ENCODE peak calls at places on chromosomes 5 and 9, in ten cellular contexts. One of them, this sample, is unnamed.
A peak's percentile ranks its signal among the peaks of the same experiment; 100 is the strongest.

GRCh38 chr9:7185612-7186011 is 427.8 kb downstream of the KDM4C start:
- DNase-seq in RWPE1: peak; percentile 41
- DNase-seq in foreskin fibroblast: peak; percentile 77
- DNase-seq in head of caudate nucleus: no peak
- DNase-seq in brain microvascular endothelial cell: peak; percentile 87
- DNase-seq in activated T-helper 9 cell treated with anti-CD3 and anti-CD28 coated beads, Interleukin-2, amount 50 U/mL, for 16 hours: no peak
- DNase-seq in SK-N-MC: no peak
- DNase-seq in stimulated activated CD8-positive, alpha-beta memory T cell treated with anti-CD3 and anti-CD28 coated beads, Interleukin-15, amount 100 ng/mL, for 4 hours: no peak
- DNase-seq in adrenal gland: peak; percentile 25
- DNase-seq in astrocyte: peak; percentile 94
- DNase-seq in this sample: peak; percentile 88

GRCh38 chr9:99264070-99264469 is 42.0 kb downstream of the SEC61B start:
- DNase-seq in RWPE1: no peak
- DNase-seq in foreskin fibroblast: no peak
- DNase-seq in head of caudate nucleus: no peak
- DNase-seq in brain microvascular endothelial cell: no peak
- DNase-seq in activated T-helper 9 cell treated with anti-CD3 and anti-CD28 coated beads, Interleukin-2, amount 50 U/mL, for 16 hours: no peak
- DNase-seq in SK-N-MC: no peak
- DNase-seq in stimulated activated CD8-positive, alpha-beta memory T cell treated with anti-CD3 and anti-CD28 coated beads, Interleukin-15, amount 100 ng/mL, for 4 hours: no peak
- DNase-seq in adrenal gland: no peak
- DNase-seq in astrocyte: no peak
- DNase-seq in this sample: no peak

GRCh38 chr5:120152472-120152871 is 311.6 kb upstream of the PRR16 start:
- DNase-seq in RWPE1: peak; percentile 35
- DNase-seq in foreskin fibroblast: peak; percentile 88
- DNase-seq in head of caudate nucleus: no peak
- DNase-seq in brain microvascular endothelial cell: peak; percentile 87
- DNase-seq in activated T-helper 9 cell treated with anti-CD3 and anti-CD28 coated beads, Interleukin-2, amount 50 U/mL, for 16 hours: no peak
- DNase-seq in SK-N-MC: no peak
- DNase-seq in stimulated activated CD8-positive, alpha-beta memory T cell treated with anti-CD3 and anti-CD28 coated beads, Interleukin-15, amount 100 ng/mL, for 4 hours: no peak
- DNase-seq in adrenal gland: no peak
- DNase-seq in astrocyte: peak; percentile 88
- DNase-seq in this sample: peak; percentile 63

GRCh38 chr5:143084452-143084851 is 314.3 kb downstream of the ARHGAP26 start:
- DNase-seq in RWPE1: no peak
- DNase-seq in foreskin fibroblast: no peak
- DNase-seq in head of caudate nucleus: no peak
- DNase-seq in brain microvascular endothelial cell: no peak
- DNase-seq in activated T-helper 9 cell treated with anti-CD3 and anti-CD28 coated beads, Interleukin-2, amount 50 U/mL, for 16 hours: no peak
- DNase-seq in SK-N-MC: no peak
- DNase-seq in stimulated activated CD8-positive, alpha-beta memory T cell treated with anti-CD3 and anti-CD28 coated beads, Interleukin-15, amount 100 ng/mL, for 4 hours: no peak
- DNase-seq in adrenal gland: no peak
- DNase-seq in astrocyte: no peak
- DNase-seq in this sample: no peak

GRCh38 chr5:138637256-138637655 is 62.1 kb upstream of the HSPA9 start:
- DNase-seq in RWPE1: no peak
- DNase-seq in foreskin fibroblast: no peak
- DNase-seq in head of caudate nucleus: no peak
- DNase-seq in brain microvascular endothelial cell: no peak
- DNase-seq in activated T-helper 9 cell treated with anti-CD3 and anti-CD28 coated beads, Interleukin-2, amount 50 U/mL, for 16 hours: no peak
- DNase-seq in SK-N-MC: no peak
- DNase-seq in stimulated activated CD8-positive, alpha-beta memory T cell treated with anti-CD3 and anti-CD28 coated beads, Interleukin-15, amount 100 ng/mL, for 4 hours: no peak
- DNase-seq in adrenal gland: no peak
- DNase-seq in astrocyte: no peak
- DNase-seq in this sample: peak; percentile 83

GRCh38 chr5:76356887-76357286 is 46.2 kb upstream of the IQGAP2 start:
- DNase-seq in RWPE1: no peak
- DNase-seq in foreskin fibroblast: no peak
- DNase-seq in head of caudate nucleus: no peak
- DNase-seq in brain microvascular endothelial cell: no peak
- DNase-seq in activated T-helper 9 cell treated with anti-CD3 and anti-CD28 coated beads, Interleukin-2, amount 50 U/mL, for 16 hours: no peak
- DNase-seq in SK-N-MC: no peak
- DNase-seq in stimulated activated CD8-positive, alpha-beta memory T cell treated with anti-CD3 and anti-CD28 coated beads, Interleukin-15, amount 100 ng/mL, for 4 hours: no peak
- DNase-seq in adrenal gland: no peak
- DNase-seq in astrocyte: no peak
- DNase-seq in this sample: no peak

GRCh38 chr9:89427621-89428221 is 70.2 kb downstream of the SEMA4D start:
- DNase-seq in RWPE1: no peak
- DNase-seq in foreskin fibroblast: no peak
- DNase-seq in head of caudate nucleus: peak; percentile 68
- DNase-seq in brain microvascular endothelial cell: no peak
- DNase-seq in activated T-helper 9 cell treated with anti-CD3 and anti-CD28 coated beads, Interleukin-2, amount 50 U/mL, for 16 hours: peak; percentile 81
- DNase-seq in SK-N-MC: no peak
- DNase-seq in stimulated activated CD8-positive, alpha-beta memory T cell treated with anti-CD3 and anti-CD28 coated beads, Interleukin-15, amount 100 ng/mL, for 4 hours: peak; percentile 76
- DNase-seq in adrenal gland: peak; percentile 59
- DNase-seq in astrocyte: no peak
- DNase-seq in this sample: no peak

GRCh38 chr9:36934478-36935065 is 99.5 kb downstream of the PAX5 start:
- DNase-seq in RWPE1: no peak
- DNase-seq in foreskin fibroblast: no peak
- DNase-seq in head of caudate nucleus: no peak
- DNase-seq in brain microvascular endothelial cell: no peak
- DNase-seq in activated T-helper 9 cell treated with anti-CD3 and anti-CD28 coated beads, Interleukin-2, amount 50 U/mL, for 16 hours: no peak
- DNase-seq in SK-N-MC: no peak
- DNase-seq in stimulated activated CD8-positive, alpha-beta memory T cell treated with anti-CD3 and anti-CD28 coated beads, Interleukin-15, amount 100 ng/mL, for 4 hours: no peak
- DNase-seq in adrenal gland: no peak
- DNase-seq in astrocyte: no peak
- DNase-seq in this sample: no peak

GRCh38 chr5:26692952-26693351 is 345.4 kb downstream of the CDH9 start:
- DNase-seq in RWPE1: no peak
- DNase-seq in foreskin fibroblast: no peak
- DNase-seq in head of caudate nucleus: no peak
- DNase-seq in brain microvascular endothelial cell: no peak
- DNase-seq in activated T-helper 9 cell treated with anti-CD3 and anti-CD28 coated beads, Interleukin-2, amount 50 U/mL, for 16 hours: no peak
- DNase-seq in SK-N-MC: no peak
- DNase-seq in stimulated activated CD8-positive, alpha-beta memory T cell treated with anti-CD3 and anti-CD28 coated beads, Interleukin-15, amount 100 ng/mL, for 4 hours: no peak
- DNase-seq in adrenal gland: no peak
- DNase-seq in astrocyte: no peak
- DNase-seq in this sample: no peak

GRCh38 chr5:171906171-171906570 is 100.3 kb downstream of the FBXW11 start:
- DNase-seq in RWPE1: no peak
- DNase-seq in foreskin fibroblast: no peak
- DNase-seq in head of caudate nucleus: no peak
- DNase-seq in brain microvascular endothelial cell: no peak
- DNase-seq in activated T-helper 9 cell treated with anti-CD3 and anti-CD28 coated beads, Interleukin-2, amount 50 U/mL, for 16 hours: no peak
- DNase-seq in SK-N-MC: no peak
- DNase-seq in stimulated activated CD8-positive, alpha-beta memory T cell treated with anti-CD3 and anti-CD28 coated beads, Interleukin-15, amount 100 ng/mL, for 4 hours: no peak
- DNase-seq in adrenal gland: no peak
- DNase-seq in astrocyte: no peak
- DNase-seq in this sample: no peak

GRCh38 chr5:72624641-72625236 is 117.5 kb upstream of the ZNF366 start:
- DNase-seq in RWPE1: no peak
- DNase-seq in foreskin fibroblast: peak; percentile 79
- DNase-seq in head of caudate nucleus: no peak
- DNase-seq in brain microvascular endothelial cell: peak; percentile 23
- DNase-seq in activated T-helper 9 cell treated with anti-CD3 and anti-CD28 coated beads, Interleukin-2, amount 50 U/mL, for 16 hours: no peak
- DNase-seq in SK-N-MC: no peak
- DNase-seq in stimulated activated CD8-positive, alpha-beta memory T cell treated with anti-CD3 and anti-CD28 coated beads, Interleukin-15, amount 100 ng/mL, for 4 hours: no peak
- DNase-seq in adrenal gland: no peak
- DNase-seq in astrocyte: peak; percentile 66
- DNase-seq in this sample: no peak

GRCh38 chr5:16864566-16864965 is 71.5 kb downstream of the MYO10 start:
- DNase-seq in RWPE1: no peak
- DNase-seq in foreskin fibroblast: no peak
- DNase-seq in head of caudate nucleus: no peak
- DNase-seq in brain microvascular endothelial cell: no peak
- DNase-seq in activated T-helper 9 cell treated with anti-CD3 and anti-CD28 coated beads, Interleukin-2, amount 50 U/mL, for 16 hours: no peak
- DNase-seq in SK-N-MC: no peak
- DNase-seq in stimulated activated CD8-positive, alpha-beta memory T cell treated with anti-CD3 and anti-CD28 coated beads, Interleukin-15, amount 100 ng/mL, for 4 hours: no peak
- DNase-seq in adrenal gland: no peak
- DNase-seq in astrocyte: peak; percentile 37
- DNase-seq in this sample: no peak

GRCh38 chr5:131899686-131900085 is 45.8 kb downstream of the MEIKIN start:
- DNase-seq in RWPE1: no peak
- DNase-seq in foreskin fibroblast: peak; percentile 2
- DNase-seq in head of caudate nucleus: no peak
- DNase-seq in brain microvascular endothelial cell: no peak
- DNase-seq in activated T-helper 9 cell treated with anti-CD3 and anti-CD28 coated beads, Interleukin-2, amount 50 U/mL, for 16 hours: no peak
- DNase-seq in SK-N-MC: no peak
- DNase-seq in stimulated activated CD8-positive, alpha-beta memory T cell treated with anti-CD3 and anti-CD28 coated beads, Interleukin-15, amount 100 ng/mL, for 4 hours: no peak
- DNase-seq in adrenal gland: no peak
- DNase-seq in astrocyte: no peak
- DNase-seq in this sample: no peak

GRCh38 chr5:92795633-92796032 is 785.4 kb downstream of the NR2F1-AS1 start:
- DNase-seq in RWPE1: no peak
- DNase-seq in foreskin fibroblast: no peak
- DNase-seq in head of caudate nucleus: no peak
- DNase-seq in brain microvascular endothelial cell: no peak
- DNase-seq in activated T-helper 9 cell treated with anti-CD3 and anti-CD28 coated beads, Interleukin-2, amount 50 U/mL, for 16 hours: no peak
- DNase-seq in SK-N-MC: no peak
- DNase-seq in stimulated activated CD8-positive, alpha-beta memory T cell treated with anti-CD3 and anti-CD28 coated beads, Interleukin-15, amount 100 ng/mL, for 4 hours: no peak
- DNase-seq in adrenal gland: no peak
- DNase-seq in astrocyte: no peak
- DNase-seq in this sample: no peak

GRCh38 chr5:154049685-154050084 is 10.9 kb downstream of the MFAP3 start:
- DNase-seq in RWPE1: no peak
- DNase-seq in foreskin fibroblast: no peak
- DNase-seq in head of caudate nucleus: no peak
- DNase-seq in brain microvascular endothelial cell: no peak
- DNase-seq in activated T-helper 9 cell treated with anti-CD3 and anti-CD28 coated beads, Interleukin-2, amount 50 U/mL, for 16 hours: no peak
- DNase-seq in SK-N-MC: no peak
- DNase-seq in stimulated activated CD8-positive, alpha-beta memory T cell treated with anti-CD3 and anti-CD28 coated beads, Interleukin-15, amount 100 ng/mL, for 4 hours: no peak
- DNase-seq in adrenal gland: no peak
- DNase-seq in astrocyte: no peak
- DNase-seq in this sample: no peak

GRCh38 chr5:169970911-169971436 is 9.3 kb downstream of the INSYN2B start:
- DNase-seq in RWPE1: peak; percentile 98
- DNase-seq in foreskin fibroblast: peak; percentile 92
- DNase-seq in head of caudate nucleus: no peak
- DNase-seq in brain microvascular endothelial cell: peak; percentile 58
- DNase-seq in activated T-helper 9 cell treated with anti-CD3 and anti-CD28 coated beads, Interleukin-2, amount 50 U/mL, for 16 hours: no peak
- DNase-seq in SK-N-MC: no peak
- DNase-seq in stimulated activated CD8-positive, alpha-beta memory T cell treated with anti-CD3 and anti-CD28 coated beads, Interleukin-15, amount 100 ng/mL, for 4 hours: no peak
- DNase-seq in adrenal gland: peak; percentile 44
- DNase-seq in astrocyte: peak; percentile 83
- DNase-seq in this sample: peak; percentile 9

GRCh38 chr9:32069169-32069813 is 315.2 kb upstream of the ACO1 start:
- DNase-seq in RWPE1: no peak
- DNase-seq in foreskin fibroblast: no peak
- DNase-seq in head of caudate nucleus: no peak
- DNase-seq in brain microvascular endothelial cell: no peak
- DNase-seq in activated T-helper 9 cell treated with anti-CD3 and anti-CD28 coated beads, Interleukin-2, amount 50 U/mL, for 16 hours: no peak
- DNase-seq in SK-N-MC: no peak
- DNase-seq in stimulated activated CD8-positive, alpha-beta memory T cell treated with anti-CD3 and anti-CD28 coated beads, Interleukin-15, amount 100 ng/mL, for 4 hours: no peak
- DNase-seq in adrenal gland: no peak
- DNase-seq in astrocyte: no peak
- DNase-seq in this sample: no peak

GRCh38 chr5:65924366-65925093 is 1.8 kb upstream of the ERBIN start:
- DNase-seq in RWPE1: no peak
- DNase-seq in foreskin fibroblast: no peak
- DNase-seq in head of caudate nucleus: no peak
- DNase-seq in brain microvascular endothelial cell: no peak
- DNase-seq in activated T-helper 9 cell treated with anti-CD3 and anti-CD28 coated beads, Interleukin-2, amount 50 U/mL, for 16 hours: no peak
- DNase-seq in SK-N-MC: no peak
- DNase-seq in stimulated activated CD8-positive, alpha-beta memory T cell treated with anti-CD3 and anti-CD28 coated beads, Interleukin-15, amount 100 ng/mL, for 4 hours: no peak
- DNase-seq in adrenal gland: no peak
- DNase-seq in astrocyte: no peak
- DNase-seq in this sample: no peak

GRCh38 chr9:71796368-71796767 is 28.1 kb upstream of the CEMIP2 start:
- DNase-seq in RWPE1: no peak
- DNase-seq in foreskin fibroblast: no peak
- DNase-seq in head of caudate nucleus: no peak
- DNase-seq in brain microvascular endothelial cell: no peak
- DNase-seq in activated T-helper 9 cell treated with anti-CD3 and anti-CD28 coated beads, Interleukin-2, amount 50 U/mL, for 16 hours: no peak
- DNase-seq in SK-N-MC: no peak
- DNase-seq in stimulated activated CD8-positive, alpha-beta memory T cell treated with anti-CD3 and anti-CD28 coated beads, Interleukin-15, amount 100 ng/mL, for 4 hours: no peak
- DNase-seq in adrenal gland: no peak
- DNase-seq in astrocyte: no peak
- DNase-seq in this sample: no peak

This sample was measured in trophoblast cell.